ENCODE peak calls at places on chromosomes 13 and 19, in eight cellular contexts. O, L, A, K, F, Z, U and V are unnamed samples.
A peak's percentile ranks its signal among the peaks of the same experiment; 100 is the strongest.

GRCh38 chr19:10111405-10111811 is at the start of gene P2RY11:
- DNase-seq in O (no peak), L (no peak), A (no peak), K (no peak), F (no peak), Z (no peak), U (no peak), V (peak; percentile 50)

GRCh38 chr13:59728896-59729545 is 434.7 kb downstream of the DIAPH3 start:
- DNase-seq in O (no peak), L (no peak), A (no peak), K (no peak), F (no peak), Z (no peak), U (no peak), V (no peak)

GRCh38 chr19:31943305-31943704 is 402.1 kb upstream of the ZNF507 start:
- DNase-seq in O (no peak), L (no peak), A (no peak), K (no peak), F (no peak), Z (no peak), U (no peak), V (no peak)

GRCh38 chr13:110403315-110403714 is 96.2 kb downstream of the COL4A2 start:
- DNase-seq in O (no peak), L (no peak), A (no peak), K (peak; percentile 84), F (no peak), Z (no peak), U (no peak), V (no peak)

GRCh38 chr19:4369109-4369887 is 25.9 kb downstream of the MPND start:
- DNase-seq in O (peak; percentile 66), L (no peak), A (no peak), K (no peak), F (peak; percentile 62), Z (no peak), U (no peak), V (peak; percentile 50)

GRCh38 chr13:50365683-50366391 is 350.6 kb downstream of the KCNRG start:
- DNase-seq in O (no peak), L (no peak), A (peak; percentile 59), K (no peak), F (no peak), Z (no peak), U (peak; percentile 31), V (no peak)

GRCh38 chr13:102580552-102581169 is 16.1 kb upstream of the TPP2 start:
- DNase-seq in O (no peak), L (peak; percentile 27), A (peak; percentile 65), K (peak; percentile 80), F (no peak), Z (no peak), U (peak; percentile 19), V (no peak)

GRCh38 chr19:49665301-49666119 is at the start of the genes BCL2L12 and IRF3:
- DNase-seq in O (peak; percentile 97), L (peak; percentile 96), A (peak; percentile 96), K (peak; percentile 93), F (peak; percentile 99), Z (peak; percentile 78), U (peak; percentile 99), V (peak; percentile 99)

GRCh38 chr19:30073152-30074000 is 131.3 kb downstream of the URI1 start:
- DNase-seq in O (peak; percentile 33), L (no peak), A (no peak), K (no peak), F (no peak), Z (no peak), U (no peak), V (no peak)

GRCh38 chr19:12065100-12065538 is 588 bp downstream of the ZNF844 start:
- DNase-seq in O (peak; percentile 58), L (no peak), A (no peak), K (peak; percentile 38), F (no peak), Z (no peak), U (no peak), V (peak; percentile 65)

GRCh38 chr19:40089462-40089861 is 1.3 kb downstream of the ZNF780A start:
- DNase-seq in O (no peak), L (no peak), A (no peak), K (peak; percentile 8), F (no peak), Z (no peak), U (no peak), V (no peak)

GRCh38 chr19:21907516-21907915 is 71.5 kb upstream of the ZNF43 start:
- DNase-seq in O (no peak), L (no peak), A (no peak), K (no peak), F (no peak), Z (no peak), U (no peak), V (no peak)

GRCh38 chr19:21902596-21902995 is 66.6 kb upstream of the ZNF43 start:
- DNase-seq in O (no peak), L (no peak), A (no peak), K (no peak), F (no peak), Z (no peak), U (no peak), V (no peak)

GRCh38 chr19:21900401-21900800 is 64.4 kb upstream of the ZNF43 start:
- DNase-seq in O (no peak), L (no peak), A (no peak), K (no peak), F (no peak), Z (no peak), U (no peak), V (no peak)

GRCh38 chr19:21901861-21902260 is 65.9 kb upstream of the ZNF43 start:
- DNase-seq in O (no peak), L (no peak), A (no peak), K (no peak), F (no peak), Z (no peak), U (no peak), V (no peak)
- H3K9me3 ChIP-seq in O (no peaks in the 10 kb centered on the region), L (no peaks in the 10 kb centered on the region), A (peaks cover 42% of the 10 kb centered on the region), K (peaks cover 13% of the 10 kb centered on the region), F (no peaks in the 10 kb centered on the region), Z (peaks cover 7% of the 10 kb centered on the region), U (no peaks in the 10 kb centered on the region), V (no peaks in the 10 kb centered on the region)

GRCh38 chr19:927707-928401 is 2.0 kb downstream of the ARID3A start:
- DNase-seq in O (no peak), L (no peak), A (no peak), K (no peak), F (peak; percentile 15), Z (no peak), U (no peak), V (no peak)
- TF ChIP-seq POLR2A in O (no peak), L (no peak), A (no peak), K (no peak), F (no peak), Z (no peak), U (no peak), V (no peak)

DNA sequence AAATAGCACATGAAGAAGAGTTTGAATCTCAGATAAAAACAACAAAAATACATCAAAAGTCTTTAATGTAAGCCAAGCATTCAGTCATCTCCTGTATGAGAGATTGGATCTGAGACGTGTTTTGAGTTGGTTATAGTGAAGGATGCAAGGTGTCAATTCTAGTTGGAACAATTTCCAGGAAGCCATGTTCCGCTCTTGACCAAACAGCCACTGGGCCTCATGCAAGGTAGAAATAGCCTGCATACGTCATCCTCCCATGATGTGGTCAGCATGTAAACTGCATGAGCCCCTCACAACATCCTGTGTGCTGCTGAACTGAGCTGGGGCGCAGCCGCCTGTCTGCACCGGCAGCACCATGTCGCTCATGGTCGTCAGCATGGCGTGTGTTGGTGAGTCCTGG is at the start of gene KIR3DL3:
- DNase-seq in O (no peak), L (no peak), A (no peak), K (no peak), F (no peak), Z (no peak), U (no peak), V (no peak)
- H3K9me3 ChIP-seq in O (peaks cover 5% of the 10 kb centered on the region), L (peaks cover 3% of the 10 kb centered on the region), A (peaks cover 24% of the 10 kb centered on the region), K (peaks cover 31% of the 10 kb centered on the region), F (no peaks in the 10 kb centered on the region), Z (peaks cover 3% of the 10 kb centered on the region), U (no peaks in the 10 kb centered on the region), V (no peaks in the 10 kb centered on the region)

GRCh38 chr19:47886010-47886559 is at the start of gene SULT2A1:
- DNase-seq in O (no peak), L (no peak), A (no peak), K (no peak), F (no peak), Z (no peak), U (no peak), V (peak; percentile 61)
- TF ChIP-seq POLR2A in O (no peak), L (no peak), A (no peak), K (no peak), F (no peak), Z (no peak), U (no peak), V (peak; percentile 83)

DNA sequence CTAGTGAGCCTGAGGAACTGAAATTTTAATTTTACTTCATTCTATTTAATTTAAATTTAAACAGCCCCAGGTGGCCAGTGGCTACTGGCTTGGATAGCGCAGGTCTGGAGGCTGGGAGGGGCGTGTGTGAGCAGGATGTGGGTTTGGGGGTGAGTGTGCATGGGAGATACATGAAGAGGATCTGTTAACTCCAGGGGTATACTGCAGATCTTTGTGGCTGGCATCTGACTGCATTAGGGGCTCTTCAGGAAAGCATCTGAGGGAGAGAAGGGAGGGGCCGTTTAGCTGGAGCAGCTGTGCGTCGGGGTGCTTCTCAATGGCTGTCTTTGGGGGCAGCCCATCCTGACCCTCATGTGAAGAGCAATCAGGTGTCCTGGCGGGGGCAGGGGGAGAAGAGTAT is 6.8 kb downstream of the SHANK1 start:
- DNase-seq in O (no peak), L (no peak), A (no peak), K (no peak), F (no peak), Z (no peak), U (no peak), V (no peak)
- H3K9me3 ChIP-seq in O (no peaks in the 10 kb centered on the region), L (no peaks in the 10 kb centered on the region), A (no peaks in the 10 kb centered on the region), K (no peaks in the 10 kb centered on the region), F (no peaks in the 10 kb centered on the region), Z (no peaks in the 10 kb centered on the region), U (no peaks in the 10 kb centered on the region), V (no peaks in the 10 kb centered on the region)